ENCODE peak calls at places on chromosomes 7 and 10, in five cellular contexts. One of them, this sample, is unnamed.

GRCh38 chr7:103915958-103916357 is 73.5 kb downstream of the RELN start:
- DNase-seq in CD8-positive, alpha-beta T cell: no peak
- DNase-seq in H9: no peak
- DNase-seq in tibial artery: no peak
- DNase-seq in adrenal gland: no peak
- DNase-seq in this sample: no peak

GRCh38 chr7:76278540-76278939 is 23.9 kb upstream of the HSPB1 start:
- DNase-seq in CD8-positive, alpha-beta T cell: no peak
- DNase-seq in H9: peak; percentile 63
- DNase-seq in tibial artery: no peak
- DNase-seq in adrenal gland: no peak
- DNase-seq in this sample: no peak

GRCh38 chr7:130970196-130970595 is 236.2 kb upstream of the KLF14 start:
- DNase-seq in CD8-positive, alpha-beta T cell: no peak
- DNase-seq in H9: no peak
- DNase-seq in tibial artery: no peak
- DNase-seq in adrenal gland: no peak
- DNase-seq in this sample: no peak

GRCh38 chr7:128206017-128206746 is 34.9 kb upstream of the LEP start:
- DNase-seq in CD8-positive, alpha-beta T cell: peak; percentile 42
- DNase-seq in H9: peak; percentile 55
- DNase-seq in tibial artery: no peak
- DNase-seq in adrenal gland: no peak
- DNase-seq in this sample: no peak

GRCh38 chr7:22576941-22577927 is 77.2 kb upstream of the STEAP1B start:
- DNase-seq in CD8-positive, alpha-beta T cell: no peak
- DNase-seq in H9: no peak
- DNase-seq in tibial artery: peak; percentile 74
- DNase-seq in adrenal gland: no peak
- DNase-seq in this sample: peak; percentile 50

GRCh38 chr10:96814264-96814663 is 17.8 kb upstream of the LCOR start:
- DNase-seq in CD8-positive, alpha-beta T cell: no peak
- DNase-seq in H9: no peak
- DNase-seq in tibial artery: no peak
- DNase-seq in adrenal gland: no peak
- DNase-seq in this sample: no peak

GRCh38 chr10:92573091-92573797 is 649 bp downstream of the IDE start:
- DNase-seq in CD8-positive, alpha-beta T cell: no peak
- DNase-seq in H9: peak; percentile 34
- DNase-seq in tibial artery: no peak
- DNase-seq in adrenal gland: peak; percentile 47
- DNase-seq in this sample: peak; percentile 41

GRCh38 chr10:116470768-116471415 is 43.2 kb downstream of the PNLIPRP3 start:
- DNase-seq in CD8-positive, alpha-beta T cell: no peak
- DNase-seq in H9: peak; percentile 63
- DNase-seq in tibial artery: no peak
- DNase-seq in adrenal gland: no peak
- DNase-seq in this sample: no peak

GRCh38 chr7:129258649-129259389 is 34.0 kb downstream of the AHCYL2 start:
- DNase-seq in CD8-positive, alpha-beta T cell: no peak
- DNase-seq in H9: peak; percentile 58
- DNase-seq in tibial artery: no peak
- DNase-seq in adrenal gland: no peak
- DNase-seq in this sample: no peak

GRCh38 chr7:101597941-101598340 is 31.2 kb downstream of the MYL10 start:
- DNase-seq in CD8-positive, alpha-beta T cell: no peak
- DNase-seq in H9: no peak
- DNase-seq in tibial artery: no peak
- DNase-seq in adrenal gland: no peak
- DNase-seq in this sample: no peak

GRCh38 chr10:132122097-132122861 is 56.5 kb downstream of the JAKMIP3 start:
- DNase-seq in CD8-positive, alpha-beta T cell: no peak
- DNase-seq in H9: no peak
- DNase-seq in tibial artery: no peak
- DNase-seq in adrenal gland: no peak
- DNase-seq in this sample: no peak

GRCh38 chr10:50417906-50418697 is 166.8 kb upstream of the ASAH2 start:
- DNase-seq in CD8-positive, alpha-beta T cell: peak; percentile 57
- DNase-seq in H9: peak; percentile 71
- DNase-seq in tibial artery: peak; percentile 60
- DNase-seq in adrenal gland: peak; percentile 61
- DNase-seq in this sample: peak; percentile 77

GRCh38 chr10:48496831-48497792 is 107.8 kb downstream of the ARHGAP22 start:
- DNase-seq in CD8-positive, alpha-beta T cell: peak; percentile 40
- DNase-seq in H9: no peak
- DNase-seq in tibial artery: no peak
- DNase-seq in adrenal gland: no peak
- DNase-seq in this sample: peak; percentile 8

GRCh38 chr7:144494355-144494754 is 90.9 kb upstream of the NOBOX start:
- DNase-seq in CD8-positive, alpha-beta T cell: no peak
- DNase-seq in H9: no peak
- DNase-seq in tibial artery: no peak
- DNase-seq in adrenal gland: no peak
- DNase-seq in this sample: no peak

GRCh38 chr7:30135551-30136271 is 925 bp downstream of the MTURN start:
- DNase-seq in CD8-positive, alpha-beta T cell: peak; percentile 68
- DNase-seq in H9: no peak
- DNase-seq in tibial artery: peak; percentile 81
- DNase-seq in adrenal gland: peak; percentile 59
- DNase-seq in this sample: peak; percentile 81

GRCh38 chr10:27372095-27372494 is 131.5 kb upstream of the ACBD5 start:
- DNase-seq in CD8-positive, alpha-beta T cell: no peak
- DNase-seq in H9: no peak
- DNase-seq in tibial artery: no peak
- DNase-seq in adrenal gland: no peak
- DNase-seq in this sample: no peak

GRCh38 chr7:39741942-39742623 is 118.7 kb downstream of the RALA start:
- DNase-seq in CD8-positive, alpha-beta T cell: peak; percentile 55
- DNase-seq in H9: peak; percentile 92
- DNase-seq in tibial artery: no peak
- DNase-seq in adrenal gland: no peak
- DNase-seq in this sample: peak; percentile 25

GRCh38 chr7:158587425-158588084 is at the start of gene PTPRN2:
- DNase-seq in CD8-positive, alpha-beta T cell: peak; percentile 63
- DNase-seq in H9: peak; percentile 66
- DNase-seq in tibial artery: no peak
- DNase-seq in adrenal gland: peak; percentile 85
- DNase-seq in this sample: peak; percentile 61

GRCh38 chr7:131596785-131597184 is 40.4 kb upstream of the PODXL start:
- DNase-seq in CD8-positive, alpha-beta T cell: no peak
- DNase-seq in H9: no peak
- DNase-seq in tibial artery: no peak
- DNase-seq in adrenal gland: no peak
- DNase-seq in this sample: no peak

GRCh38 chr10:105797234-105797890 is 1156.3 kb downstream of the SORCS3 start:
- DNase-seq in CD8-positive, alpha-beta T cell: no peak
- DNase-seq in H9: no peak
- DNase-seq in tibial artery: no peak
- DNase-seq in adrenal gland: no peak
- DNase-seq in this sample: no peak

GRCh38 chr10:4067552-4068254 is 282.7 kb upstream of the KLF6 start:
- DNase-seq in CD8-positive, alpha-beta T cell: no peak
- DNase-seq in H9: no peak
- DNase-seq in tibial artery: no peak
- DNase-seq in adrenal gland: no peak
- DNase-seq in this sample: no peak

GRCh38 chr10:103700436-103700715 is 155.0 kb downstream of the SH3PXD2A start:
- DNase-seq in CD8-positive, alpha-beta T cell: no peak
- DNase-seq in H9: no peak
- DNase-seq in tibial artery: no peak
- DNase-seq in adrenal gland: no peak
- DNase-seq in this sample: no peak

GRCh38 chr10:100723180-100723579 is 22.2 kb upstream of the PAX2 start:
- DNase-seq in CD8-positive, alpha-beta T cell: no peak
- DNase-seq in H9: no peak
- DNase-seq in tibial artery: no peak
- DNase-seq in adrenal gland: no peak
- DNase-seq in this sample: no peak

GRCh38 chr10:100725869-100726426 is 19.4 kb upstream of the PAX2 start:
- DNase-seq in CD8-positive, alpha-beta T cell: no peak
- DNase-seq in H9: no peak
- DNase-seq in tibial artery: no peak
- DNase-seq in adrenal gland: no peak
- DNase-seq in this sample: no peak

GRCh38 chr10:100725041-100725440 is 20.3 kb upstream of the PAX2 start:
- DNase-seq in CD8-positive, alpha-beta T cell: no peak
- DNase-seq in H9: no peak
- DNase-seq in tibial artery: no peak
- DNase-seq in adrenal gland: no peak
- DNase-seq in this sample: no peak

GRCh38 chr10:100723769-100724530 is 21.4 kb upstream of the PAX2 start:
- DNase-seq in CD8-positive, alpha-beta T cell: no peak
- DNase-seq in H9: no peak
- DNase-seq in tibial artery: no peak
- DNase-seq in adrenal gland: no peak
- DNase-seq in this sample: peak; percentile 22

DNA sequence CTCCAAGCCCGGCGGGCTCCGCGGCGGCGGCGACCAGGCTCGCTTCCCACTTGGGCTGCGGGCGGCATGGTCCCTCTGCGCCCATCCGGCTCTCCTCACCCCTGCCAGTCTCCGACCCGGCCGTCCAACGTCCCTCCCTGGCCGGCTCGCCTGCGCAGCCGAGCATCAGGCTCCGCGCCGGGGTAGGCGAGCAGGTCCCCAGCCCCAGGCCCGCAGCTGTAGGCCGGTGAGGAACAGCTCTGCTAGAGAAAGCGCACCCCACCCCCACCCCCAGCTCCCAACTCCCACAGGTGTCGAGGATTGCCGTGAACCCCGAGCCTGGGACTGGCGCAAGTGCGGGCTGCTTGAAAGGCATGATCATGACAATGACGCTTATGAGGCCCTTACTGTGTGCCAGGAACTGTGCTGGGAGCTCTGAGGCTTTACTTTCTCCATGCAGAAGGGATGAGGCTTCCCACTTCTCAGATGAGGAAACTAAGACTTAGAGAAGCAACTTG is 20.8 kb upstream of the PAX2 start:
- DNase-seq in CD8-positive, alpha-beta T cell: no peak
- DNase-seq in H9: no peak
- DNase-seq in tibial artery: no peak
- DNase-seq in adrenal gland: no peak
- DNase-seq in this sample: no peak
- H3K27me3 ChIP-seq in CD8-positive, alpha-beta T cell: peaks cover 26% of the 10 kb centered on the region
- H3K27me3 ChIP-seq in H9: peaks cover 77% of the 10 kb centered on the region
- H3K27me3 ChIP-seq in tibial artery: no peaks in the 10 kb centered on the region
- H3K27me3 ChIP-seq in adrenal gland: peaks cover 82% of the 10 kb centered on the region
- H3K27me3 ChIP-seq in this sample: peaks cover 34% of the 10 kb centered on the region

GRCh38 chr7:18889436-18889835 is 228.0 kb downstream of the TWIST1 start:
- DNase-seq in CD8-positive, alpha-beta T cell: no peak
- DNase-seq in H9: no peak
- DNase-seq in tibial artery: no peak
- DNase-seq in adrenal gland: no peak
- DNase-seq in this sample: no peak
- H3K9me3 ChIP-seq in CD8-positive, alpha-beta T cell: no peaks in the 10 kb centered on the region
- H3K9me3 ChIP-seq in H9: no peaks in the 10 kb centered on the region
- H3K9me3 ChIP-seq in tibial artery: no peaks in the 10 kb centered on the region
- H3K9me3 ChIP-seq in adrenal gland: no peaks in the 10 kb centered on the region
- H3K9me3 ChIP-seq in this sample: no peaks in the 10 kb centered on the region

DNA sequence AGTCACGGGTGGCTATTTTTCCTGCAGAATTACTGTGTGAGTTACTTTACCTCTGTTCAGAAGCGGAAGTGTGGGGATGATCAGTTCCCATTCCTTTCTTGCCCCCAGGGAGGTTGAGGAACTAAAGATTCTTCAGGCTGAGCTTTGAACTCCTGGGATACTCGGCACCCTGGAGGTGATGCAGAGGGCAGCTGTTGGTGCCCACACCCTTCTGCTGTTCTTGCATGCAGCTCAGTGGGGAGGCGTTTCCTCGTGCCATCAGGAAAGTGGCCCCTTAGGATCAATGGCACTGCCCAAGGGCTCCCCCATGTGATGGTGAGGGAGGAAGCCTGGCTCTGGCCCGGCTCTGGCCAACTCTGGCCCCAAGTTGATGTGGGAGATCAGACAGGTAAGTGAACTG is 44.7 kb upstream of the MXI1 start:
- DNase-seq in CD8-positive, alpha-beta T cell: peak; percentile 42
- DNase-seq in H9: peak; percentile 36
- DNase-seq in tibial artery: no peak
- DNase-seq in adrenal gland: no peak
- DNase-seq in this sample: peak; percentile 58
- H3K27me3 ChIP-seq in CD8-positive, alpha-beta T cell: peaks cover 54% of the 10 kb centered on the region
- H3K27me3 ChIP-seq in H9: peaks cover 38% of the 10 kb centered on the region
- H3K27me3 ChIP-seq in tibial artery: no peaks in the 10 kb centered on the region
- H3K27me3 ChIP-seq in adrenal gland: peaks cover 16% of the 10 kb centered on the region
- H3K27me3 ChIP-seq in this sample: no peaks in the 10 kb centered on the region

GRCh38 chr7:53094191-53094590 is 58.8 kb downstream of the POM121L12 start:
- DNase-seq in CD8-positive, alpha-beta T cell: no peak
- DNase-seq in H9: no peak
- DNase-seq in tibial artery: no peak
- DNase-seq in adrenal gland: no peak
- DNase-seq in this sample: no peak
- H3K9me3 ChIP-seq in CD8-positive, alpha-beta T cell: no peaks in the 10 kb centered on the region
- H3K9me3 ChIP-seq in H9: no peaks in the 10 kb centered on the region
- H3K9me3 ChIP-seq in tibial artery: no peaks in the 10 kb centered on the region
- H3K9me3 ChIP-seq in adrenal gland: no peaks in the 10 kb centered on the region
- H3K9me3 ChIP-seq in this sample: no peaks in the 10 kb centered on the region